ENCODE peak calls at places on chromosomes 11 and 22, in nine cellular contexts. F is MM.1S; K is right cardiac atrium; D is prostate gland; G is CD4-positive, CD25-positive, alpha-beta regulatory T cell; P is heart right ventricle; U is endodermal cell; E is hepatocyte; W is brain microvascular endothelial cell. Z is an unnamed sample.

GRCh38 chr11:102375720-102376399 is 28.8 kb downstream of the BIRC2 start:
- DNase-seq in E (no peak), U (no peak), W (no peak), K (no peak), D (no peak), F (no peak), P (no peak), G (no peak), Z (no peak)

GRCh38 chr22:39388261-39389011 is 11.1 kb upstream of the TAB1 start:
- DNase-seq in U (peak; percentile 98), W (peak; percentile 81), E (peak; percentile 93), F (peak; percentile 96), D (peak; percentile 68), K (peak; percentile 96), G (peak; percentile 84), P (peak; percentile 80), Z (peak; percentile 78)

GRCh38 chr11:110128161-110128560 is 35.0 kb downstream of the ZC3H12C start:
- DNase-seq in P (no peak), G (no peak), K (no peak), D (no peak), E (no peak), F (no peak), W (peak; percentile 34), U (peak; percentile 85), Z (no peak)

GRCh38 chr11:62151737-62152102 is 27.9 kb downstream of the INCENP start:
- DNase-seq in W (no peak), G (no peak), P (no peak), U (peak; percentile 19), E (no peak), D (no peak), F (no peak), K (no peak), Z (no peak)

GRCh38 chr11:121448431-121448941 is 3.6 kb upstream of the SORL1 start:
- DNase-seq in G (no peak), K (no peak), W (no peak), U (no peak), F (no peak), E (no peak), P (no peak), D (no peak), Z (no peak)

GRCh38 chr11:77871855-77872254 is 50.9 kb downstream of the AAMDC start:
- DNase-seq in P (no peak), U (no peak), K (no peak), G (no peak), W (no peak), D (no peak), F (no peak), E (no peak), Z (peak; percentile 4)

GRCh38 chr11:66915046-66915832 is 42.9 kb downstream of the PC start:
- DNase-seq in G (no peak), W (no peak), E (no peak), K (no peak), D (no peak), P (no peak), U (peak; percentile 76), F (no peak), Z (peak; percentile 68)

GRCh38 chr11:9575531-9576240 is 2.2 kb downstream of the WEE1 start:
- DNase-seq in U (no peak), K (no peak), P (no peak), E (no peak), W (no peak), F (no peak), G (no peak), D (no peak), Z (no peak)

GRCh38 chr11:67289651-67290479 is 762 bp downstream of the ANKRD13D start:
- DNase-seq in U (peak; percentile 81), E (no peak), G (no peak), K (peak; percentile 79), D (no peak), W (no peak), F (no peak), P (no peak), Z (no peak)

GRCh38 chr11:129849447-129850130 is 33.9 kb downstream of the TMEM45B start:
- DNase-seq in F (no peak), E (no peak), G (no peak), K (no peak), W (no peak), D (no peak), U (no peak), P (no peak), Z (no peak)

GRCh38 chr11:34830648-34831047 is 85.5 kb downstream of the APIP start:
- DNase-seq in P (peak; percentile 45), D (no peak), F (no peak), E (no peak), K (peak; percentile 91), W (no peak), U (no peak), G (no peak), Z (no peak)

GRCh38 chr11:103338621-103339484 is 229.6 kb downstream of the DYNC2H1 start:
- DNase-seq in E (peak; percentile 13), D (no peak), P (no peak), W (peak; percentile 67), F (no peak), U (peak; percentile 84), K (peak; percentile 33), G (no peak), Z (no peak)

GRCh38 chr11:128776434-128777284 is 82.8 kb downstream of the FLI1 start:
- DNase-seq in E (peak; percentile 73), W (peak; percentile 59), G (peak; percentile 44), K (peak; percentile 92), U (peak; percentile 92), P (peak; percentile 67), F (peak; percentile 24), D (no peak), Z (peak; percentile 7)

GRCh38 chr11:96263361-96263763 is 79.6 kb downstream of the MAML2 start:
- DNase-seq in K (no peak), F (no peak), G (no peak), E (no peak), U (no peak), D (no peak), W (no peak), P (no peak), Z (no peak)

GRCh38 chr11:66856496-66857233 is at the start of gene LRFN4:
- DNase-seq in W (no peak), G (peak; percentile 74), P (no peak), U (no peak), K (peak; percentile 84), F (no peak), E (peak; percentile 70), D (no peak), Z (no peak)

GRCh38 chr11:59556883-59557205 is 45.5 kb downstream of the OR4D9 start:
- DNase-seq in E (no peak), U (peak; percentile 63), P (no peak), G (no peak), D (no peak), W (peak; percentile 28), F (no peak), K (no peak), Z (no peak)

GRCh38 chr22:28882545-28882877 is 861 bp upstream of the ZNRF3 start:
- DNase-seq in F (peak; percentile 23), E (peak; percentile 35), W (no peak), G (no peak), U (no peak), D (no peak), P (peak; percentile 38), K (peak; percentile 72), Z (no peak)

DNA sequence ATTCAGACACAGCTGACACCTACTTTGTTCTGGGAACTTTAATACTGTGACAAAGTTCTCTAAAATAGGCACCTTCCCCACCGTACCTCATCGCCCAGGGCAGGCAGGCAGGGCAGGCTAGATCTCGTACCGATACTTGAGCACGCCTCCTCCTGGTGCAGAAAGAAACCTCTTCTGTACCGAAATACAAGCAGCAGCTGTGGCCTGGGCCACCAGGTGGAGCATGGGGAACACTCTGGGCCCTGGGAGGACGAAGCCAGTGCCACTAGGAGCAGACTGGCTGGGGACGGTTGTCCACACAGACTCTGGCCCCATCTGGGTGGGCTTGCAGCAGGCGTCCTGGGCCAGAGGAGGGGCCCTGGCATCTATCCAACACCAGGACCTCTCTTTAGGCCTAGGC is 12.8 kb downstream of the PMM1 start:
- DNase-seq in U (peak; percentile 94), D (no peak), G (peak; percentile 22), F (no peak), K (peak; percentile 85), W (peak; percentile 41), P (no peak), E (peak; percentile 74), Z (no peak)
- H3K27ac ChIP-seq in U (no peak overlapping the region), D (no peak overlapping the region), G (no peak overlapping the region), F (no peak overlapping the region), K (peak overlapping the region; percentile 21), W (no peak overlapping the region), P (peak overlapping the region; percentile 68), E (no peak overlapping the region), Z (no peak overlapping the region)

DNA sequence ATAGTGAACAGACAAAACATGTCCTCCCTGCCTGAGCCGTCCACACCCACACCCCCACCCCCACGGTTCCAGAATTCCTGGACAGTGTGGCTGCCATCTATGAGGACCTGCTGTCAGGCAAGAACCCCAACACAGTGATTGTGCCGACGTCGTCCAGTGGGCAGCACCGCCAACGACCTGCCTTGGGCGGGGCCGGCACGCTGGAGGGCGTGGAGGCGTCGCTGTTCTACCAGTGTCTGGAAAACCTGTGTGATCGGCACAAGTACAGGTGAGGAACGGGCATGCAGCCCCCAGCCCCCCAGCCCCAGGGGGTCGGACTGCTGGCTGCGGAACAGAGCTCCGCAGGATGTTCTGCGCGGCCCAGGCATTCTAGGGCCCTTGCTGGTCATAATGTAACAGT is 19.7 kb downstream of the ARFGAP2 start:
- DNase-seq in F (no peak), W (no peak), U (peak; percentile 40), D (no peak), E (no peak), K (no peak), G (no peak), P (no peak), Z (no peak)
- H3K27ac ChIP-seq in F (no peak overlapping the region), W (no peak overlapping the region), U (no peak overlapping the region), D (no peak overlapping the region), E (no peak overlapping the region), K (no peak overlapping the region), G (no peak overlapping the region), P (no peak overlapping the region), Z (no peak overlapping the region)

DNA sequence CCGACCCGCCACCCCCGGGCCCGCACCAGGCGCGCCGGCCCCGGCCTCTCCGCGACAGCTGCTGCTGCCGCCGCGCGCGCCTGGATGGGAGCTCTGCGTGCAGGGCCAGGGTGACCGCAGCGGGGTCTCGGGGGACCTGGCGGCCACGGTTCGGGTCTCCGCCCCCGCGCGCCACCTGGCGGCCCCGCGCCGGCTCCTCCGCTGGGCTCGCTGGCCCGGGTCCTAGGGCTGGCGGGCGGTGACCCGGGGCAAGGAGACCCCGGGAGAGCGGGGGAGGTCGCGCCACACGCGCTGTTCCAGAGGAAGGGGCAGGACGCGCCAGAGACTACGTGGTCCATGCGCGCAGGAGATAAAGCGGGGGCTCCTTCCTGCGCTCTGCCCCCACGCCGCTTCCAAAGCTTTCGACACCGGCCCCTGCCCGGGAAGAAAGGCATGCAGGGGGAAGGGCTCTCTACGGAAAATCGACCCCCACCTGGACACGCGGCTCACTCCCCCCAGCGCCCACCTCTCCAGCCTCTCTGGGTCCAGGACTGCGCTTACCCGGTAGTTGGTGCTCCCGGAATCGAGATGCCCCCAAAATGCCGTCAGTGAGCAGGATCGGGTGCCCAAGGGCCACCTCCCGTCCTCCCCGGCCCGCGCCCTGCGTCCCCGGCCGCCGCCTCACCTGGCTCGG is 480 bp downstream of the SHANK2 start:
- DNase-seq in U (peak; percentile 89), E (peak; percentile 80), G (no peak), W (no peak), F (no peak), K (peak; percentile 62), P (no peak), D (peak; percentile 43), Z (no peak)
- H3K27ac ChIP-seq in U (no peak overlapping the region), E (peak overlapping the region; percentile 98), G (no peak overlapping the region), W (no peak overlapping the region), F (no peak overlapping the region), K (no peak overlapping the region), P (no peak overlapping the region), D (peak overlapping the region; percentile 87), Z (no peak overlapping the region)

GRCh38 chr11:69620663-69621290 is 20.2 kb upstream of the CCND1 start:
- DNase-seq in E (no peak), D (no peak), G (no peak), F (no peak), K (no peak), P (no peak), W (no peak), U (no peak), Z (no peak)
- H3K27ac ChIP-seq in E (no peak overlapping the region), D (no peak overlapping the region), G (no peak overlapping the region), F (no peak overlapping the region), K (no peak overlapping the region), P (no peak overlapping the region), W (no peak overlapping the region), U (no peak overlapping the region), Z (no peak overlapping the region)

Z was measured in substantia nigra.